ENCODE peak calls at places on chromosomes 2 and 18, in eight cellular contexts. N is upper lobe of right lung; P is SK-N-SH; A is fibroblast of lung; C is HCT116; K is CD8-positive, alpha-beta T cell; J is A673; V is dorsolateral prefrontal cortex. G is an unnamed sample.

GRCh38 chr18:11955299-11956029 is 25.8 kb upstream of the IMPA2 start:
- DNase-seq in A (peak; percentile 91), J (peak; percentile 94), V (peak; percentile 32), N (peak; percentile 80), K (no peak), P (no peak), C (no peak), G (no peak)

GRCh38 chr2:25368650-25369049 is 26.9 kb upstream of the DNMT3A start:
- DNase-seq in V (no peak), J (peak; percentile 35), K (no peak), P (peak; percentile 86), A (no peak), C (no peak), N (peak; percentile 31), G (no peak)

GRCh38 chr2:106839849-106840595 is 45.9 kb downstream of the ST6GAL2 start:
- DNase-seq in C (no peak), P (peak; percentile 68), N (no peak), V (no peak), J (peak; percentile 10), K (no peak), A (no peak), G (no peak)

GRCh38 chr2:149449017-149449416 is 118.6 kb downstream of the LYPD6 start:
- DNase-seq in C (no peak), A (no peak), N (no peak), V (no peak), P (no peak), J (no peak), K (no peak), G (no peak)

GRCh38 chr2:172693037-172693436 is 42.6 kb upstream of the RAPGEF4 start:
- DNase-seq in A (peak; percentile 97), K (no peak), V (peak; percentile 76), P (no peak), J (peak; percentile 71), N (no peak), C (peak; percentile 91), G (no peak)

GRCh38 chr2:201975434-201975833 is 58.2 kb upstream of the FZD7 start:
- DNase-seq in J (no peak), C (no peak), V (no peak), P (no peak), A (no peak), N (no peak), K (no peak), G (no peak)

GRCh38 chr2:1972428-1972827 is 228.1 kb upstream of the PXDN start:
- DNase-seq in J (peak; percentile 98), A (peak; percentile 75), K (no peak), C (no peak), N (no peak), V (peak; percentile 68), P (peak; percentile 87), G (no peak)

GRCh38 chr2:154978244-154978643 is 279.7 kb downstream of the KCNJ3 start:
- DNase-seq in A (no peak), J (no peak), P (no peak), N (no peak), V (no peak), K (no peak), C (no peak), G (no peak)

GRCh38 chr2:7774481-7774880 is 857.3 kb downstream of the RNF144A start:
- DNase-seq in K (no peak), A (no peak), V (no peak), J (no peak), P (no peak), N (no peak), C (no peak), G (no peak)

GRCh38 chr2:50492452-50492851 is 539.5 kb downstream of the NRXN1 start:
- DNase-seq in N (no peak), J (peak; percentile 71), A (peak; percentile 42), C (peak; percentile 35), V (peak; percentile 25), P (peak; percentile 57), K (no peak), G (no peak)

GRCh38 chr2:169759987-169760386 is 26.4 kb downstream of the KLHL23 start:
- DNase-seq in C (no peak), P (no peak), K (no peak), N (no peak), V (no peak), A (no peak), J (no peak), G (no peak)

GRCh38 chr18:13137041-13137938 is 81.3 kb upstream of the LDLRAD4 start:
- DNase-seq in N (peak; percentile 79), J (no peak), A (peak; percentile 38), C (no peak), K (peak; percentile 29), V (no peak), P (peak; percentile 70), G (no peak)

GRCh38 chr2:64865073-64865830 is 123.9 kb upstream of the SLC1A4 start:
- DNase-seq in V (peak; percentile 59), A (peak; percentile 46), P (peak; percentile 95), N (peak; percentile 86), K (peak; percentile 55), C (no peak), J (peak; percentile 80), G (peak; percentile 56)
- TF ChIP-seq CTCF in V (peak; percentile 86), A (no peak), P (peak; percentile 56), N (peak; percentile 55), K (peak; percentile 80), C (peak; percentile 50), J (peak; percentile 63), G (no peak)

GRCh38 chr2:10325278-10326145 is 22.8 kb downstream of the HPCAL1 start:
- DNase-seq in P (no peak), K (no peak), N (peak; percentile 75), A (no peak), C (no peak), V (no peak), J (no peak), G (no peak)
- H3K27ac ChIP-seq in P (no peak overlapping the region), K (no peak overlapping the region), N (peak overlapping the region; percentile 30), A (no peak overlapping the region), C (no peak overlapping the region), V (no peak overlapping the region), J (no peak overlapping the region), G (peak overlapping the region; percentile 18)

GRCh38 chr18:45378308-45378707 is 237.0 kb upstream of the SLC14A2 start:
- DNase-seq in C (no peak), J (no peak), A (no peak), V (no peak), P (no peak), N (no peak), K (no peak), G (no peak)
- H3K27me3 ChIP-seq in C (no peaks in the 10 kb centered on the region), J (no peaks in the 10 kb centered on the region), A (no peaks in the 10 kb centered on the region), V (no peaks in the 10 kb centered on the region), P (no peaks in the 10 kb centered on the region), N (no peaks in the 10 kb centered on the region), K (no peaks in the 10 kb centered on the region), G (peaks cover under 1% of the 10 kb centered on the region)

DNA sequence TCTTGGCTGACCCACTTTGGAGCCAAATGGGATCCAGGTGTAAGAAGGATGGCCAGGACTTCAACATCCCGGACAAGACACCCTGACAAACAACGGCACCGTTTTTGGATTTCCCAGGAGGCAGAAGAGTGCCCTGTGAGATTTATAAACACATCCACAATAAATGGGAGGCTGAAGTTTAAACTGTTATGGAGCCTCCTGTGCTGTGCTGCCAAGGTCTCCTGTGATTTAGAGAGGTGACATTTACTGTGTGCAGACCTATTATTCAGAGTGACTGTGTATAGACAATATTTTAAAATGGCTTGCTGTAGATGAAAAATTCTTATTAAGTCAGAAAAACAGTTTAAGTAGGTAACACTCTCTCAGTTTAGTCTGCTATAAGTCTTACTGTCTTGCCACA is 401.5 kb upstream of the ETAA1 start:
- DNase-seq in A (no peak), P (no peak), N (no peak), C (no peak), K (no peak), V (no peak), J (no peak), G (no peak)
- TF ChIP-seq CTCF in A (no peak), P (no peak), N (no peak), C (no peak), K (no peak), V (no peak), J (no peak), G (no peak)

GRCh38 chr2:233414777-233415570 is 60.7 kb downstream of the DGKD start:
- DNase-seq in A (peak; percentile 79), J (no peak), P (no peak), N (no peak), C (peak; percentile 43), K (no peak), V (no peak), G (no peak)
- H3K27ac ChIP-seq in A (no peak overlapping the region), J (peak overlapping the region; percentile 66), P (peak overlapping the region; percentile 97), N (peak overlapping the region; percentile 53), C (peak overlapping the region; percentile 82), K (no peak overlapping the region), V (no peak overlapping the region), G (no peak overlapping the region)

GRCh38 chr2:86790134-86790827 is 432 bp downstream of the CD8A start:
- DNase-seq in J (no peak), A (no peak), P (peak; percentile 72), C (no peak), N (no peak), K (no peak), V (no peak), G (no peak)

GRCh38 chr2:86788172-86788571 is 2.5 kb downstream of the CD8A start:
- DNase-seq in P (no peak), N (no peak), K (no peak), A (no peak), V (no peak), C (no peak), J (no peak), G (no peak)

GRCh38 chr2:86789687-86790133 is 1.0 kb downstream of the CD8A start:
- DNase-seq in N (no peak), V (no peak), J (no peak), C (no peak), A (no peak), P (peak; percentile 62), K (no peak), G (no peak)

GRCh38 chr2:86787701-86788100 is 3.0 kb downstream of the CD8A start:
- DNase-seq in J (no peak), A (no peak), V (no peak), C (no peak), N (no peak), K (no peak), P (peak; percentile 30), G (no peak)

DNA sequence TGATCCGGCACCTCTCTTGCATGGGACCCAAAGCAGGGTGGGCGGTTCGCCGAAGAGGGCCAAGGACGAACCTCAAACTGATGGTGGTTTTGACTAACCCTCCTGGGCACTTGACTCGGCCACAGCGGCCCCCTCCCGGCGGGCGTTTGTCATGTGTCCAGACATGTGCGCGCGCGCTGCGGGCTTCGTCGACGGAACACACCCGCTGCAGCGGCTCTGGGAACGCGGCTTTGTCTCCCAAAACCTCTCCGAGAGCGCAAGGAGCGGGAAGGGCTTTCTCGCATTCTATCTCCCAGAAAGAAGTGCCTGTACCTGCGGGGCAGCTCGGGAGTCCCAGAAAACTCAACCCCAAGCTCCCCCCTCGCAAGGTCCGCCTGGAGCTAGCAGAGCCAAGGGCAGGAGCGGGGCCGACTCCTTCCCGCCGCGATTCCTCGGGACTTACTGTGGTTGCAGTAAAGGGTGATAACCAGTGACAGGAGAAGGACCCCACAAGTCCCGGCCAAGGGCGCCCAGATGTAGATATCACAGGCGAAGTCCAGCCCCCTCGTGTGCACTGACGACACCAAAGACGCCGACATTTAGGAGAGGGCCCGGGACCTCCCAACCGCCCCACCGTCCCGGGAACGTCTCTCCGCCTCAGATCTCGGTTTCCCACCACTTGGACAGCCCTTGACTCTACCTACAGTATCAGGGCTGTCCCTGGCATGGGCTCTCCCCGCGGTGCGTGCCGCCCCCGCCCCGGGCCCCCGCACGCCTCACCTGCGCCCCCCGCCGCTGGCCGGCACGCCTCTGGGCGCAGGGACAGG is 1.6 kb downstream of the CD8A start:
- DNase-seq in K (no peak), A (no peak), N (no peak), C (no peak), J (peak; percentile 23), V (no peak), P (peak; percentile 36), G (no peak)
- H3K27me3 ChIP-seq in K (no peaks in the 10 kb centered on the region), A (peaks cover 47% of the 10 kb centered on the region), N (peaks cover 54% of the 10 kb centered on the region), C (no peaks in the 10 kb centered on the region), J (peaks cover 70% of the 10 kb centered on the region), V (peaks cover 2% of the 10 kb centered on the region), P (peaks cover 39% of the 10 kb centered on the region), G (peaks cover 55% of the 10 kb centered on the region)

GRCh38 chr2:73156539-73157124 is 43.9 kb upstream of the RAB11FIP5 start:
- DNase-seq in K (no peak), C (peak; percentile 31), J (peak; percentile 69), P (peak; percentile 83), A (peak; percentile 61), N (peak; percentile 77), V (peak; percentile 65), G (peak; percentile 11)
- TF ChIP-seq CTCF in K (no peak), C (peak; percentile 83), J (peak; percentile 93), P (peak; percentile 87), A (peak; percentile 85), N (peak; percentile 66), V (peak; percentile 81), G (peak; percentile 40)